ENCODE peak calls at places on chromosome 10, in six cellular contexts. S is neuronal stem cell, G is trophoblast cell, D is IMR-90, H is mesenchymal stem cell, N is H1. B is an unnamed sample. For H3K4me1, the result is how much of the 10 kb centered on the place peaks cover.

GRCh38 chr10:35493196-35494118 is 111.7 kb upstream of the GJD4 start:
- DNase-seq in S (no peak), G (no peak), D (peak), H (no peak), N (no peak), B (no peak)

GRCh38 chr10:77635402-77636227 is 2.0 kb downstream of the KCNMA1 start:
- DNase-seq in S (no peak), G (no peak), D (no peak), H (no peak), N (no peak), B (peak)

GRCh38 chr10:3526721-3527120 is 258.3 kb downstream of the KLF6 start:
- DNase-seq in S (no peak), G (peak), D (peak), H (peak), N (no peak), B (no peak)

GRCh38 chr10:93148476-93148875 is 74.8 kb downstream of the CYP26A1 start:
- DNase-seq in S (no peak), G (no peak), D (no peak), H (no peak), N (no peak), B (no peak)

GRCh38 chr10:20429742-20430141 is 467.4 kb downstream of the NEBL start:
- DNase-seq in S (no peak), G (no peak), D (no peak), H (no peak), N (no peak), B (no peak)

GRCh38 chr10:71203124-71203523 is 9.2 kb upstream of the UNC5B start:
- DNase-seq in S (no peak), G (no peak), D (no peak), H (no peak), N (no peak), B (no peak)

GRCh38 chr10:95474228-95475002 is 86.8 kb downstream of the SORBS1 start:
- DNase-seq in S (no peak), G (no peak), D (no peak), H (no peak), N (no peak), B (no peak)

GRCh38 chr10:74924251-74924954 is 98.0 kb downstream of the KAT6B start:
- DNase-seq in S (no peak), G (peak), D (peak), H (peak), N (no peak), B (peak)

GRCh38 chr10:97454330-97455036 is 8.5 kb downstream of the ZDHHC16 start:
- DNase-seq in S (no peak), G (no peak), D (peak), H (peak), N (no peak), B (no peak)

GRCh38 chr10:133359554-133359971 is 1.7 kb upstream of the FUOM start:
- DNase-seq in S (no peak), G (peak), D (no peak), H (no peak), N (no peak), B (no peak)

GRCh38 chr10:104391150-104391968 is 37.7 kb downstream of the CFAP58 start:
- DNase-seq in S (no peak), G (peak), D (peak), H (no peak), N (no peak), B (peak)

GRCh38 chr10:60086862-60087261 is 180.5 kb upstream of the CCDC6 start:
- DNase-seq in S (no peak), G (no peak), D (no peak), H (no peak), N (no peak), B (no peak)

GRCh38 chr10:42551582-42552187 is 86.7 kb downstream of the ZNF33B start:
- DNase-seq in S (peak), G (no peak), D (no peak), H (no peak), N (no peak), B (peak)

GRCh38 chr10:114876602-114877300 is 55.2 kb downstream of the FHIP2A start:
- DNase-seq in S (peak), G (peak), D (peak), H (peak), N (peak), B (peak)

GRCh38 chr10:53697038-53697437 is 924.5 kb upstream of the MBL2 start:
- DNase-seq in S (no peak), G (peak), D (no peak), H (peak), N (no peak), B (peak)

GRCh38 chr10:59648711-59649201 is 60.9 kb downstream of the SLC16A9 start:
- DNase-seq in S (peak), G (no peak), D (no peak), H (peak), N (no peak), B (peak)

GRCh38 chr10:77603529-77603927 is 34.1 kb downstream of the KCNMA1 start:
- DNase-seq in S (no peak), G (no peak), D (peak), H (peak), N (no peak), B (peak)

GRCh38 chr10:11017575-11018425 is at the start of gene CELF2:
- DNase-seq in S (peak), G (peak), D (no peak), H (peak), N (peak), B (peak)

GRCh38 chr10:49197171-49197570 is 9.0 kb upstream of the TMEM273 start:
- DNase-seq in S (no peak), G (no peak), D (no peak), H (no peak), N (no peak), B (no peak)

GRCh38 chr10:91604936-91605534 is 27.8 kb downstream of the PPP1R3C start:
- DNase-seq in S (no peak), G (no peak), D (peak), H (peak), N (no peak), B (no peak)

GRCh38 chr10:123597676-123598075 is 68.5 kb upstream of the GPR26 start:
- DNase-seq in S (no peak), G (no peak), D (no peak), H (no peak), N (no peak), B (no peak)
- H3K4ac ChIP-seq in S (no peak), G (no peak), D (no peak), H (no peak), N (no peak), B (no peak)

GRCh38 chr10:119368581-119368980 is 161.2 kb downstream of the GRK5 start:
- DNase-seq in S (no peak), G (no peak), D (no peak), H (no peak), N (no peak), B (no peak)
- H3K4me1 ChIP-seq in S (under half), G (under half), D (half or more), H (under half), N (under half), B (under half)

DNA sequence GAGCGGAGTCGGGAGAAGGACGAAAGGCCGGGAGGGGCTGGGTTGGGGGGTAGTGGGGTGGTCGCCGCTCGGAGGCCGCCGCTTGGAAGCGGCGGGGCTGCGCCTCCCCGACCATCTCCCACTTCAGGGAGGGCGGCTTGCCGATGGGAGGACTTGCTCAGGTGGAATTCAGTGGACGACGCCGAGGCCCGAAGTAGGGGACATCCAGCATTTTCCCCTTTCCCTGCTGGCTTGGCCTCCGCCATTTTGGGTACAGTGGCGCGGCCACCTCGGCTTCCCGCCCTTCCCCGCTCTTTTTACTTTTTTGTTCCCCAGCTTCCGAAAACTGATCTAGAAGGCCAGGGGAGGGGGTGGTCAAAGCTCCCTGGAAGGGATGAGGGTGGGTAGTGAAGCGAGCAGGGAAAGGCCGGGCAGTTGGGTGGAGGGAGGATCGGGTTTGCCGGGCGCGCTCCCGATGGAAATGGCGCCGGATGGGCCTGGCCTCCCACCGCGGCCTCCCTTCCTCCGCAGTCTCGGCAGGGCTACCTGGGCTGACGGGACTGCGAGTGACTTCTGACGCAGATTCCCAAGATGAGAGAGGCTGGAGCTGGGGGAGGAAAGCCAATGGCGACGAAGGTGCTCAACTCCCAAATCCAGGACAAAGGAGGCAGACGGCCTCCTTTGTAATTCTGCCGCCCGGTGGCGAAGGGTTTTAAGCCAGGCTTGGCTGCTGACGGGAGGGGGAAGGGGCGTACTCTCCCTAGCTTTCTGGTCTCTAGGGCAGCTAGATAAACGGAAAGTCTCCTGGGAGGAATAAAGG is at the start of gene PBLD:
- DNase-seq in S (peak), G (peak), D (peak), H (peak), N (peak), B (peak)
- H3K4ac ChIP-seq in S (peak), G (peak), D (peak), H (peak), N (peak), B (peak)

GRCh38 chr10:8104005-8104404 is 49.5 kb downstream of the GATA3 start:
- DNase-seq in S (no peak), G (no peak), D (no peak), H (no peak), N (no peak), B (no peak)
- H3K4me1 ChIP-seq in S (under half), G (under half), D (under half), H (under half), N (under half), B (under half)

DNA sequence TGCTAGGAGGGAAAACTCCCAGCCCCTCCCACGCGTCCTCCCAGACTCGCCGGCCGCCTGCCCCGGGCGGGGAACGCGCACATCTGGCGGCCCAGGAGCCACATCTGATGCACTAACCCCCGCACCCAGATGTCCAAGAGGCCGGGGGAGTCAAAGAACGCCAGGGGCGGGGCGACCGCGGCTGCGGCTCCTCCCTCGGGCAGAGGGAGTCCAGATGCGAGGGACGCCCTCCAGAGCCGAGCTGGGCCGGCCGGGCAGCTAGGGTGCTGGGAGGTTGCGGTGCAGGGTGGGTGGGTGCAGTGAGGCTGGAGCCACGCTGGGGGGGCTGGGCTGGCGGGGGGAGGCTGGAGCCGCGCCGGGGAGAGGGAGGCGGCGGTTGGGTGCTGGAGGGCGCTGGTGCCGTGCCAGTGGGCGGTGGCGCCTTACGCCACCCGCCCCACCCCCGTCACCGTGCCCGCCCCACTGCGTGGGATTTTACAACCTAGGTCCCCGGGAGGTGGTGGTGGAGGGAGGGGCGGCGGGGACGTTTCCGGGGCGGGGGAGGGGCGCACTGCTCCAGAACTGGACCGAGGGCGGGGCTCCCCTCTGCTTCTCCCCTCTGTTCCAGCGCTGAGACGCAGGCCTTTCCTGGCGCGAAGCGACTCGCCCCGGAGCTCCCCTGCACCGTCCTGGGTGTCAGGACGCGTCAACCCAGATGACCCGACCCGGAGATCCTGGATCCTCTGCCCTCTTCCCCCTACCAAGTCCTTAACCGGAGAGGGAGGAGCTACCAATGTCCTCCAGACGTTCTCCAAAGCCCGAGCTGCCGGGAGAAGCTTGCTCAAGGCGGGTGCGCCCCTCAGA is 109.1 kb downstream of the REEP3 start:
- DNase-seq in S (peak), G (peak), D (peak), H (peak), N (peak), B (peak)
- H3K4ac ChIP-seq in S (no peak), G (peak), D (peak), H (peak), N (peak), B (peak)

DNA sequence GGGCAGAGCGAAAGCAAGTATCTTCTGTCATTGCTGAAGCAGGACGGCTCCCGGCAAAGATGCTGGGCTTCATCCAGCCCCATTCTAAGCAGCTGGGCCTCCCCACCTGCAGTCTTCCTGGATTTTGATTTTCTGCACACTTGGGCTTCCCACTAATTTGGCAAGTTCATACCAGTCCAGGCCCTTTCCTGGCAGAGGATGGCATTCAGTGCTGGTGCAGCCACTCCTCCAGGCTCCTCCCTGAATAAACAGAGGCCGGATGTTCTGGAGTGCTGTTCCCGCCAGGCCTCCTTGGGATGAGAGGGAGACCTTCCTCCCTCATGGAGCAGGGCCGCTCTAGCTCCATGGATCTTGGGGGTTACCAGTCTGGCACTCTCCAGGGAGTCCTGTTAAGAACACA is 3.4 kb downstream of the BAG3 start:
- DNase-seq in S (no peak), G (no peak), D (no peak), H (no peak), N (no peak), B (peak)
- H3K4me1 ChIP-seq in S (under half), G (under half), D (under half), H (under half), N (under half), B (under half)

GRCh38 chr10:70155255-70155838 is 8.8 kb upstream of the TYSND1 start:
- DNase-seq in S (no peak), G (no peak), D (no peak), H (no peak), N (no peak), B (no peak)

GRCh38 chr10:70162157-70162891 is 8.0 kb downstream of the SAR1A start:
- DNase-seq in S (no peak), G (no peak), D (no peak), H (peak), N (no peak), B (no peak)

GRCh38 chr10:70160798-70161197 is 9.5 kb downstream of the SAR1A start:
- DNase-seq in S (no peak), G (no peak), D (no peak), H (no peak), N (no peak), B (no peak)

GRCh38 chr10:70162892-70163201 is 7.5 kb downstream of the SAR1A start:
- DNase-seq in S (no peak), G (no peak), D (no peak), H (peak), N (no peak), B (no peak)

DNA sequence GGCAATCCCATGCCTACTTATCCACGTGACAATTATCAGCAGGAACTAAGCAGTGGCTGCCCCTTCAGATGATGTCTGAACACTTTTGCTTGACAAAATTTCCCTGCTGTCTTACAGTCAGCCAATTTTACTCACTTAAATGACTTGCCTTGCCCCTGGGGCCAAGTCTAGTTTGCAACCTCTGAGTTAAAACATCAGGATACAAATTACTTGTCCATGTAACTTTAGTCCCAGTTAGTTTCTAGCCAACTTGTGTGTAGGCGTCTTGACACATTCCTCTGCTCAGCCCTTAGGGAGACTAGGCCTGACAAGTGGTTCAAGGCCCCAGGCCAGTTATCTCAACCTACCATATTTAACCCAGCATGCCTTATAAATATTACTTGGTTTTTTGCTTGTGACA is 11.6 kb upstream of the TYSND1 start:
- DNase-seq in S (no peak), G (peak), D (no peak), H (no peak), N (no peak), B (no peak)
- H3K4ac ChIP-seq in S (no peak), G (no peak), D (no peak), H (no peak), N (no peak), B (no peak)